ENCODE peak calls at places on chromosomes 12 and 14, in five cellular contexts. P, N, V, Y and O are unnamed samples.

GRCh38 chr14:67665886-67666285 is 8.5 kb downstream of the VTI1B start:
- DNase-seq in P (no peak), N (no peak), V (no peak), Y (no peak), O (no peak)

GRCh38 chr12:24797901-24798300 is 151.0 kb downstream of the BCAT1 start:
- DNase-seq in P (no peak), Y (no peak), N (no peak), V (no peak), O (no peak)

GRCh38 chr12:5442251-5443006 is 10.5 kb downstream of the NTF3 start:
- DNase-seq in N (peak; percentile 37), V (no peak), Y (peak; percentile 51), P (no peak), O (no peak)

GRCh38 chr14:76267322-76268012 is 108.5 kb upstream of the ESRRB start:
- DNase-seq in Y (no peak), N (peak; percentile 68), P (peak; percentile 37), V (peak; percentile 92), O (no peak)

GRCh38 chr14:55846852-55847471 is 267.0 kb downstream of the KTN1 start:
- DNase-seq in V (no peak), N (peak; percentile 37), Y (peak; percentile 55), P (peak; percentile 82), O (peak; percentile 15)

GRCh38 chr14:57405562-57405961 is 15.2 kb downstream of the NAA30 start:
- DNase-seq in V (no peak), P (no peak), N (no peak), Y (no peak), O (no peak)

GRCh38 chr14:55276736-55277135 is 5.5 kb downstream of the FBXO34 start:
- DNase-seq in P (no peak), N (no peak), V (no peak), Y (no peak), O (no peak)

GRCh38 chr12:28172434-28173030 is 17.7 kb upstream of the CCDC91 start:
- DNase-seq in V (no peak), Y (peak; percentile 90), N (no peak), P (no peak), O (peak; percentile 38)

GRCh38 chr12:104467346-104467837 is 10.6 kb downstream of the CHST11 start:
- DNase-seq in V (no peak), N (no peak), Y (no peak), P (no peak), O (no peak)

GRCh38 chr14:95480109-95480886 is 36.2 kb downstream of the SYNE3 start:
- DNase-seq in Y (peak; percentile 58), V (peak; percentile 84), N (peak; percentile 82), P (peak; percentile 92), O (no peak)

GRCh38 chr12:70920251-70920851 is at the start of gene PTPRR:
- DNase-seq in Y (no peak), V (peak; percentile 72), P (no peak), N (no peak), O (no peak)

GRCh38 chr14:80491131-80491530 is 279.8 kb upstream of the DIO2 start:
- DNase-seq in N (peak; percentile 67), V (no peak), P (peak; percentile 63), Y (no peak), O (no peak)

GRCh38 chr12:20868277-20868676 is 57.8 kb downstream of the SLCO1B3 start:
- DNase-seq in V (no peak), P (no peak), N (no peak), Y (no peak), O (no peak)

GRCh38 chr14:96304956-96305355 is 48.9 kb downstream of the BDKRB1 start:
- DNase-seq in P (no peak), N (no peak), V (no peak), Y (peak; percentile 19), O (no peak)

GRCh38 chr14:49623941-49624806 is 3.6 kb downstream of the MGAT2 start:
- DNase-seq in V (no peak), P (no peak), Y (peak; percentile 80), N (no peak), O (no peak)

GRCh38 chr12:18320036-18320617 is 58.8 kb downstream of the PIK3C2G start:
- DNase-seq in P (no peak), V (no peak), N (no peak), Y (peak; percentile 79), O (peak; percentile 48)

GRCh38 chr14:21428930-21429329 is 27.0 kb downstream of the CHD8 start:
- DNase-seq in N (peak; percentile 51), P (no peak), Y (peak; percentile 6), V (no peak), O (no peak)

GRCh38 chr12:115930336-115930735 is 347.2 kb downstream of the MED13L start:
- DNase-seq in P (no peak), Y (peak; percentile 68), N (no peak), V (no peak), O (no peak)

GRCh38 chr12:95623554-95624170 is 72.4 kb upstream of the USP44 start:
- DNase-seq in N (peak; percentile 27), P (peak; percentile 51), V (peak; percentile 88), Y (peak; percentile 89), O (peak; percentile 76)

GRCh38 chr12:102326987-102327386 is 129.4 kb upstream of the PMCH start:
- DNase-seq in V (no peak), N (no peak), P (no peak), Y (no peak), O (no peak)

DNA sequence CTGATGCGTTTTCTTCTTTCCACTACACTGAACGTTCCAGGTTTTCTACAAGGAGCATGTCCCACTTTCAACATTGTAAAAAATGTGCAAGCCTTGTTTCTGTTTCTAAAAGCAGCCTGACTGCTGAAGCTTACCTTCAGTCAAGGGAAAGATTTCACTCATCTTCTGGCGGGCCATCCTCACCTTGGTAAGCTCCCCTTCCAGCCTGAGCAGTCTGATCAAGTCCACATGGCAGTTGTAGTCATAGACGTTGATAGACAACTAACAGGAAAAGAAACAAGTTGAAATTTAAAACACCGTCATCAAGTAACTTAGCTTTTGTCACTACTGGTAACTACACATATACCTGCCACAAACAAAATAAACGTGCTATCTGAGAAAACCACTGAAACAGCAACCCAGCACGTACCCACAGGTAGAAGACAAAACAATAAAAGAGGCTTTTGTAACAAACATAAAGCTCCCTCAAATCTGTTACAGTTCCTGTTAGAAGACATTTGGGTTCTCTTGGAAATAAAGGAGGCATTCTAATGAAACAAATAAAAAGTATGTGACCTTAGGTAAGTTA is 11.9 kb downstream of the SART3 start:
- DNase-seq in V (no peak), P (no peak), N (no peak), Y (no peak), O (no peak)
- H3K4me1 ChIP-seq in V (no peaks in the 10 kb centered on the region), P (peaks cover 29% of the 10 kb centered on the region), N (peaks cover 5% of the 10 kb centered on the region), Y (no peaks in the 10 kb centered on the region), O (peaks cover 4% of the 10 kb centered on the region)

GRCh38 chr12:111785651-111786050 is 18.9 kb downstream of the ALDH2 start:
- DNase-seq in V (no peak), N (no peak), Y (peak; percentile 32), P (no peak), O (no peak)
- H3K4me3 ChIP-seq in V (no peak overlapping the region), N (no peak overlapping the region), Y (no peak overlapping the region), P (no peak overlapping the region), O (no peak overlapping the region)

DNA sequence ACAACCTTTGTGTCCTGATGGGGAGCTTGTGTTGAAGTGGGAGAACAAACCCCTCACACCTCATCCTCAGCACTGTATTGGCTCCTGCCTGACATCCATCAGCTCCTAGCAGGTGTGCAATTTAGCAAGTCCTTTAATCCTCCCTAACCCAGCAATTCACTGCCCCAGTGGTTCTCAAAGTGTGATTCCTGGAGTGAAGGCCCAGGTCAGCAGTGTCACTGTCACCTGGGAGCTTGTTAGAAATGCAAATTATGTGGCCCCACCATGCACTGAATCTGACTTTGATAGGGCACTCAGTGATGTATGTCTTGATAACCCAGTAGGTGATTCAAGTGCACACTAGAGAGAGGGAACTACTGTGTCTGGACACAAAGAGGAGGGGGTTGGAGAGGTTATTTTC is 133.6 kb downstream of the FGD4 start:
- DNase-seq in Y (no peak), V (no peak), P (no peak), N (no peak), O (no peak)
- H3K4me1 ChIP-seq in Y (peaks cover 15% of the 10 kb centered on the region), V (no peaks in the 10 kb centered on the region), P (peaks cover 45% of the 10 kb centered on the region), N (peaks cover 68% of the 10 kb centered on the region), O (peaks cover 4% of the 10 kb centered on the region)

DNA sequence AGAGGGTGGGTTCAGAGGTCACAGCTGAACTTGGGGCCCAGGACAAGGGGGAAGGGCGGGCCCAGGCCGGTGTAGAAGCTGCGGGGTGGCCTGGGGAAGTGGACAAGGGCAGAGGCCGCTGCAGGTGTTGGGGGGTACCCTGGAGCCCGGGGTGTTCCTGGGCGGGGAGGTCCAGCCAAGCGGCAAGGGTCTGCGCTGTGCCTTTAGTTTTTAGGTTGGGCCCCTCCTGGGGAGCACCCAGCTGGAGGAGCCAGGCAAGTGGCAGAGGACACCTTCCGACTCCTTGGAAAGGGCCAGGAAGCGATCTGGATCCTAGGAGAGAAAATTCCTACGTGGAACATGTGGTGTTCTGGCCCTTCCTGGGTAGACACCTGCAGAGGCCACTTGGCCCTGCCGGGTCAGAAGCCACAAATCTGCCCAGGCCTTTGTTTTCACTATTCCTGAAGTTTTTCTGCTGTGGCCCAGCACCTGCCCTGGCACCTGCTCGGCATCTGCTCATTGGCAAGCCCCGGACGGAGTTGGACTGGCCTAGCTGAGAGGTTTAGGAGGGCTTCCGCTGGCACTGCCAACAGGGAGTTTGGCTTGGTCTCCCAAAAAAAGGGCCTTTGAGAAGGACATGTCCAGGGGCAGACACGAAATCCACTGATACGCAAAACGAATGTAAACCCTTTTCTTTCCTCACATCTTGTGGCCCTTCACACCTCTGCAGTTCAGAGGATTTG is 61.1 kb downstream of the SMUG1 start:
- DNase-seq in V (no peak), N (no peak), P (no peak), Y (no peak), O (no peak)
- H3K4me3 ChIP-seq in V (no peak overlapping the region), N (peak overlapping the region; percentile 68), P (peak overlapping the region; percentile 73), Y (no peak overlapping the region), O (no peak overlapping the region)